ENCODE peak calls at places on chromosomes 6 and 20, in five cellular contexts. M is left lobe of liver, Y is AG04450, P is RCC 7860, E is T-helper 17 cell. T is an unnamed sample.

GRCh38 chr6:16058188-16058780 is 70.6 kb upstream of the MYLIP start:
- DNase-seq in M (no peak), Y (no peak), P (no peak), E (no peak), T (no peak)

GRCh38 chr20:47686545-47686944 is 98.7 kb downstream of the SULF2 start:
- DNase-seq in M (no peak), Y (peak), P (no peak), E (no peak), T (no peak)

GRCh38 chr20:50415516-50416268 is 94.5 kb upstream of the PTPN1 start:
- DNase-seq in M (peak), Y (no peak), P (peak), E (no peak), T (no peak)

GRCh38 chr20:36744243-36744642 is 1.6 kb downstream of the NDRG3 start:
- DNase-seq in M (no peak), Y (no peak), P (no peak), E (no peak), T (no peak)

GRCh38 chr20:59933296-59933848 is at the start of gene SYCP2:
- DNase-seq in M (no peak), Y (no peak), P (no peak), E (peak), T (peak)

GRCh38 chr6:35402136-35402855 is 49.8 kb upstream of the FANCE start:
- DNase-seq in M (peak), Y (no peak), P (peak), E (no peak), T (no peak)

GRCh38 chr6:107704377-107705013 is 119.6 kb downstream of the SCML4 start:
- DNase-seq in M (no peak), Y (no peak), P (no peak), E (no peak), T (no peak)

GRCh38 chr6:137968901-137969300 is 101.8 kb downstream of the TNFAIP3 start:
- DNase-seq in M (no peak), Y (no peak), P (no peak), E (no peak), T (no peak)

GRCh38 chr6:124714728-124715127 is 247.5 kb upstream of the RNF217 start:
- DNase-seq in M (no peak), Y (no peak), P (no peak), E (no peak), T (no peak)